ENCODE peak calls at places on chromosome 1, in nine cellular contexts. One of them, this sample, is unnamed.

GRCh38 chr1:234139966-234140365 is 233.3 kb upstream of the COA6 start:
- DNase-seq in OCI-LY7: no peak
- DNase-seq in left lung: no peak
- DNase-seq in right lobe of liver: no peak
- DNase-seq in upper lobe of right lung: no peak
- DNase-seq in GM12865: no peak
- DNase-seq in transverse colon: no peak
- DNase-seq in tibial artery: no peak
- DNase-seq in IMR-90: peak
- DNase-seq in this sample: no peak

GRCh38 chr1:27816921-27817630 is 13.5 kb upstream of the PPP1R8 start:
- DNase-seq in OCI-LY7: no peak
- DNase-seq in left lung: no peak
- DNase-seq in right lobe of liver: no peak
- DNase-seq in upper lobe of right lung: no peak
- DNase-seq in GM12865: no peak
- DNase-seq in transverse colon: peak
- DNase-seq in tibial artery: no peak
- DNase-seq in IMR-90: peak
- DNase-seq in this sample: no peak

GRCh38 chr1:18951818-18952391 is 4.6 kb downstream of the IFFO2 start:
- DNase-seq in OCI-LY7: no peak
- DNase-seq in left lung: no peak
- DNase-seq in right lobe of liver: no peak
- DNase-seq in upper lobe of right lung: no peak
- DNase-seq in GM12865: peak
- DNase-seq in transverse colon: peak
- DNase-seq in tibial artery: no peak
- DNase-seq in IMR-90: no peak
- DNase-seq in this sample: no peak

GRCh38 chr1:235939488-235939775 is 72.7 kb upstream of the LYST start:
- DNase-seq in OCI-LY7: no peak
- DNase-seq in left lung: no peak
- DNase-seq in right lobe of liver: peak
- DNase-seq in upper lobe of right lung: no peak
- DNase-seq in GM12865: no peak
- DNase-seq in transverse colon: no peak
- DNase-seq in tibial artery: no peak
- DNase-seq in IMR-90: peak
- DNase-seq in this sample: no peak

GRCh38 chr1:92778371-92778770 is 6.5 kb downstream of the EVI5 start:
- DNase-seq in OCI-LY7: no peak
- DNase-seq in left lung: no peak
- DNase-seq in right lobe of liver: no peak
- DNase-seq in upper lobe of right lung: no peak
- DNase-seq in GM12865: no peak
- DNase-seq in transverse colon: no peak
- DNase-seq in tibial artery: no peak
- DNase-seq in IMR-90: no peak
- DNase-seq in this sample: no peak

GRCh38 chr1:85047472-85048295 is 616 bp downstream of the MCOLN3 start:
- DNase-seq in OCI-LY7: no peak
- DNase-seq in left lung: no peak
- DNase-seq in right lobe of liver: no peak
- DNase-seq in upper lobe of right lung: peak
- DNase-seq in GM12865: peak
- DNase-seq in transverse colon: peak
- DNase-seq in tibial artery: no peak
- DNase-seq in IMR-90: no peak
- DNase-seq in this sample: no peak

GRCh38 chr1:70140894-70141293 is 64.5 kb downstream of the LRRC40 start:
- DNase-seq in OCI-LY7: no peak
- DNase-seq in left lung: no peak
- DNase-seq in right lobe of liver: no peak
- DNase-seq in upper lobe of right lung: no peak
- DNase-seq in GM12865: no peak
- DNase-seq in transverse colon: no peak
- DNase-seq in tibial artery: no peak
- DNase-seq in IMR-90: peak
- DNase-seq in this sample: no peak

GRCh38 chr1:3978928-3979325 is 78.9 kb upstream of the C1orf174 start:
- DNase-seq in OCI-LY7: no peak
- DNase-seq in left lung: no peak
- DNase-seq in right lobe of liver: no peak
- DNase-seq in upper lobe of right lung: no peak
- DNase-seq in GM12865: no peak
- DNase-seq in transverse colon: no peak
- DNase-seq in tibial artery: no peak
- DNase-seq in IMR-90: no peak
- DNase-seq in this sample: no peak

GRCh38 chr1:69305621-69306020 is 262.1 kb upstream of the LRRC7 start:
- DNase-seq in OCI-LY7: peak
- DNase-seq in left lung: no peak
- DNase-seq in right lobe of liver: no peak
- DNase-seq in upper lobe of right lung: no peak
- DNase-seq in GM12865: peak
- DNase-seq in transverse colon: no peak
- DNase-seq in tibial artery: no peak
- DNase-seq in IMR-90: no peak
- DNase-seq in this sample: no peak

GRCh38 chr1:244214009-244214967 is 163.2 kb downstream of the ZBTB18 start:
- DNase-seq in OCI-LY7: no peak
- DNase-seq in left lung: no peak
- DNase-seq in right lobe of liver: peak
- DNase-seq in upper lobe of right lung: no peak
- DNase-seq in GM12865: no peak
- DNase-seq in transverse colon: peak
- DNase-seq in tibial artery: no peak
- DNase-seq in IMR-90: peak
- DNase-seq in this sample: no peak

GRCh38 chr1:4318720-4319119 is 335.7 kb upstream of the AJAP1 start:
- DNase-seq in OCI-LY7: no peak
- DNase-seq in left lung: no peak
- DNase-seq in right lobe of liver: no peak
- DNase-seq in upper lobe of right lung: no peak
- DNase-seq in GM12865: no peak
- DNase-seq in transverse colon: no peak
- DNase-seq in tibial artery: no peak
- DNase-seq in IMR-90: no peak
- DNase-seq in this sample: no peak

GRCh38 chr1:216721878-216722277 is 1.4 kb downstream of the ESRRG start:
- DNase-seq in OCI-LY7: no peak
- DNase-seq in left lung: no peak
- DNase-seq in right lobe of liver: no peak
- DNase-seq in upper lobe of right lung: no peak
- DNase-seq in GM12865: no peak
- DNase-seq in transverse colon: no peak
- DNase-seq in tibial artery: no peak
- DNase-seq in IMR-90: no peak
- DNase-seq in this sample: no peak

GRCh38 chr1:247054992-247055415 is 23.6 kb downstream of the ZNF670 start:
- DNase-seq in OCI-LY7: no peak
- DNase-seq in left lung: no peak
- DNase-seq in right lobe of liver: no peak
- DNase-seq in upper lobe of right lung: no peak
- DNase-seq in GM12865: no peak
- DNase-seq in transverse colon: no peak
- DNase-seq in tibial artery: no peak
- DNase-seq in IMR-90: peak
- DNase-seq in this sample: no peak

GRCh38 chr1:222249261-222249660 is 298.6 kb downstream of the HHIPL2 start:
- DNase-seq in OCI-LY7: no peak
- DNase-seq in left lung: no peak
- DNase-seq in right lobe of liver: no peak
- DNase-seq in upper lobe of right lung: no peak
- DNase-seq in GM12865: no peak
- DNase-seq in transverse colon: no peak
- DNase-seq in tibial artery: no peak
- DNase-seq in IMR-90: no peak
- DNase-seq in this sample: no peak

GRCh38 chr1:234833646-234834045 is 223.7 kb upstream of the IRF2BP2 start:
- DNase-seq in OCI-LY7: no peak
- DNase-seq in left lung: no peak
- DNase-seq in right lobe of liver: no peak
- DNase-seq in upper lobe of right lung: no peak
- DNase-seq in GM12865: no peak
- DNase-seq in transverse colon: no peak
- DNase-seq in tibial artery: no peak
- DNase-seq in IMR-90: no peak
- DNase-seq in this sample: no peak

GRCh38 chr1:24822887-24823286 is 77.6 kb downstream of the CLIC4 start:
- DNase-seq in OCI-LY7: no peak
- DNase-seq in left lung: no peak
- DNase-seq in right lobe of liver: no peak
- DNase-seq in upper lobe of right lung: no peak
- DNase-seq in GM12865: no peak
- DNase-seq in transverse colon: no peak
- DNase-seq in tibial artery: no peak
- DNase-seq in IMR-90: no peak
- DNase-seq in this sample: no peak

GRCh38 chr1:223123238-223123976 is 19.6 kb downstream of the TLR5 start:
- DNase-seq in OCI-LY7: peak
- DNase-seq in left lung: peak
- DNase-seq in right lobe of liver: peak
- DNase-seq in upper lobe of right lung: peak
- DNase-seq in GM12865: peak
- DNase-seq in transverse colon: peak
- DNase-seq in tibial artery: peak
- DNase-seq in IMR-90: peak
- DNase-seq in this sample: peak

GRCh38 chr1:72230746-72231145 is 51.6 kb downstream of the NEGR1 start:
- DNase-seq in OCI-LY7: no peak
- DNase-seq in left lung: no peak
- DNase-seq in right lobe of liver: no peak
- DNase-seq in upper lobe of right lung: no peak
- DNase-seq in GM12865: no peak
- DNase-seq in transverse colon: no peak
- DNase-seq in tibial artery: no peak
- DNase-seq in IMR-90: peak
- DNase-seq in this sample: no peak

DNA sequence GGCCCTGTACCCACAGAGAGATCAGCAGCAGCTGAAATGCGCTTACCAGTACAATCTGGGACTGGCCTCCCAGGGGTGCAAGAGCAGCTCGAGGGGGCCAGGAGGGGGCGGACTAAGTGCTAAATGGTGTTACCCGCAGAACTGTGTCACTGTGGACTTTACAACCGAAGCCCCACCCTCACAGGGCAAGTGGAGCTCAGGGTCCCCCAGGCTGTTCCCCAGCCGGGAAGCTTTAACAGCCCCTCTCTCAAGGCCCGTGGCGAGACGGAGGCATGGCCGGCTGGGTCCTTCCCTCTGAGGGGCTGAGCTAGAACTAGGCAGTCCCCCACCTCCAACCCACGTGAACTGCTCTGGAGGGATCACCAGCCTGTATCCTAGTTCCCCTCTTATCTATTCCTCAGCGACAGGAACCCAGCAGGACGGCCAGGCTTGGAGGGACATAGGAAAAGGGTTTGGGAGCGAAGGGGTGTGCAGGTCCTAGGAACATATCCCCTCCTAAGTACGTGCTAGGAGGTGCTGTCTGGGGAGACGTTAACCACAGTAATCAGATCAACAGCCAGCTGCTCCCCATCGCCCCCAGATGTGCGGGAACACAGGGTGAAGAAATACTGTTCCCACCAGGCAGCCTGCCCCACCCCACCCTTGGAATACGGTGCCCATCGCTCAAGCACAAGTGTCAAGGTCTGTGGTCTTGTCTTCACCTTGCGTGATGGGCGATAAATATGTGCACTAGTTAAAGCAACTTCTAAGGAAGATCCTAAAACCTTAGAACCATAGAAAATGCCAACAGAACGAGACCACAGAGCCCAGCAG is 24.4 kb downstream of the ZBTB17 start:
- DNase-seq in OCI-LY7: no peak
- DNase-seq in left lung: no peak
- DNase-seq in right lobe of liver: no peak
- DNase-seq in upper lobe of right lung: no peak
- DNase-seq in GM12865: no peak
- DNase-seq in transverse colon: no peak
- DNase-seq in tibial artery: no peak
- DNase-seq in IMR-90: no peak
- DNase-seq in this sample: no peak
- H3K4me3 ChIP-seq in OCI-LY7: no peak
- H3K4me3 ChIP-seq in left lung: no peak
- H3K4me3 ChIP-seq in right lobe of liver: no peak
- H3K4me3 ChIP-seq in upper lobe of right lung: no peak
- H3K4me3 ChIP-seq in GM12865: no peak
- H3K4me3 ChIP-seq in transverse colon: no peak
- H3K4me3 ChIP-seq in tibial artery: no peak
- H3K4me3 ChIP-seq in IMR-90: no peak
- H3K4me3 ChIP-seq in this sample: no peak

GRCh38 chr1:37691497-37692077 is 729 bp upstream of the CDCA8 start:
- DNase-seq in OCI-LY7: peak
- DNase-seq in left lung: peak
- DNase-seq in right lobe of liver: peak
- DNase-seq in upper lobe of right lung: peak
- DNase-seq in GM12865: peak
- DNase-seq in transverse colon: peak
- DNase-seq in tibial artery: peak
- DNase-seq in IMR-90: peak
- DNase-seq in this sample: no peak
- TF ChIP-seq CTCF in OCI-LY7: no peak
- TF ChIP-seq CTCF in left lung: no peak
- TF ChIP-seq CTCF in right lobe of liver: no peak
- TF ChIP-seq CTCF in upper lobe of right lung: no peak
- TF ChIP-seq CTCF in GM12865: no peak
- TF ChIP-seq CTCF in transverse colon: no peak
- TF ChIP-seq CTCF in tibial artery: no peak
- TF ChIP-seq CTCF in IMR-90: no peak
- TF ChIP-seq CTCF in this sample: no peak

GRCh38 chr1:198001776-198002408 is 84.7 kb downstream of the LHX9 start:
- DNase-seq in OCI-LY7: no peak
- DNase-seq in left lung: no peak
- DNase-seq in right lobe of liver: no peak
- DNase-seq in upper lobe of right lung: no peak
- DNase-seq in GM12865: no peak
- DNase-seq in transverse colon: no peak
- DNase-seq in tibial artery: no peak
- DNase-seq in IMR-90: peak
- DNase-seq in this sample: no peak
- H3K4me3 ChIP-seq in OCI-LY7: no peak
- H3K4me3 ChIP-seq in left lung: no peak
- H3K4me3 ChIP-seq in right lobe of liver: no peak
- H3K4me3 ChIP-seq in upper lobe of right lung: no peak
- H3K4me3 ChIP-seq in GM12865: no peak
- H3K4me3 ChIP-seq in transverse colon: no peak
- H3K4me3 ChIP-seq in tibial artery: no peak
- H3K4me3 ChIP-seq in IMR-90: no peak
- H3K4me3 ChIP-seq in this sample: no peak

DNA sequence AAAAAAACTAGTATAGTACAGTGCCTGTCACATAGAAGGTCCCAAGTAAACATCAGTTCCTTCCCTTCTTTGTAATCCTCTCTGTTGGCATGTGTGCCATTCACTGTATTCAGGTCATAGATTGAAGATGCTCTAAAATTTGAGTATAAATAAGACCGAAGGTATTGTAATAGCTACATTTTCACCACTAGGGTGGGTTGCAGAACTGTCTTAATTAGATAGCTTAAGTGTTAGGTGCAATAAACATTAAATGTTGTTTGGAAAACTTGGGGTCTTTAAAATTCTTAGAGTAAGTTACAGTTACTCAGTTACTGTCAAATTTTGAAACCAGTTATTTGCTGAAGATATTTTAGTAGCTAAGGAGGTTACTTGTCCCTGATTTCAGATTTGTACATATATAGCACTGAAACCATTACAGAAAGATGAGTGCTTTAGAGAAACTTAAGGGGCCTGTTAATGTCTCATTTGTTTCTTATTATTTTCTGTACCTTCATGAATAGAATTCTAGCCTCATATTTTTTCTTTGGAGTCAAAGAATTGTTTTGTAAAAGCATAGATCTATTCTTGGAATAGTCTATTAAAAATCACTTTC is 24.3 kb downstream of the PER3 start:
- DNase-seq in OCI-LY7: peak
- DNase-seq in left lung: no peak
- DNase-seq in right lobe of liver: no peak
- DNase-seq in upper lobe of right lung: no peak
- DNase-seq in GM12865: peak
- DNase-seq in transverse colon: no peak
- DNase-seq in tibial artery: no peak
- DNase-seq in IMR-90: peak
- DNase-seq in this sample: no peak
- TF ChIP-seq CTCF in OCI-LY7: peak
- TF ChIP-seq CTCF in left lung: peak
- TF ChIP-seq CTCF in right lobe of liver: peak
- TF ChIP-seq CTCF in upper lobe of right lung: peak
- TF ChIP-seq CTCF in GM12865: peak
- TF ChIP-seq CTCF in transverse colon: peak
- TF ChIP-seq CTCF in tibial artery: peak
- TF ChIP-seq CTCF in IMR-90: peak
- TF ChIP-seq CTCF in this sample: no peak

This sample was measured in dorsolateral prefrontal cortex.